ENCODE peak calls at places on chromosomes 12 and 14, in seven cellular contexts. One of them, this sample, is unnamed.

GRCh38 chr14:85296466-85297210 is 233.3 kb upstream of the FLRT2 start:
- DNase-seq in LNCaP clone FGC: no peak
- DNase-seq in HS-27A: no peak
- DNase-seq in AG08396: peak; percentile 32
- DNase-seq in hepatic stellate cell: no peak
- DNase-seq in HEK293T: no peak
- DNase-seq in neural crest cell: no peak
- DNase-seq in this sample: peak; percentile 2

GRCh38 chr12:40825156-40825555 is 132.9 kb downstream of the CNTN1 start:
- DNase-seq in LNCaP clone FGC: no peak
- DNase-seq in HS-27A: no peak
- DNase-seq in AG08396: no peak
- DNase-seq in hepatic stellate cell: no peak
- DNase-seq in HEK293T: no peak
- DNase-seq in neural crest cell: no peak
- DNase-seq in this sample: no peak

GRCh38 chr12:57902371-57903042 is 38.9 kb upstream of the ATP23 start:
- DNase-seq in LNCaP clone FGC: no peak
- DNase-seq in HS-27A: no peak
- DNase-seq in AG08396: no peak
- DNase-seq in hepatic stellate cell: no peak
- DNase-seq in HEK293T: no peak
- DNase-seq in neural crest cell: no peak
- DNase-seq in this sample: no peak

GRCh38 chr12:124523071-124523470 is 44.3 kb downstream of the NCOR2 start:
- DNase-seq in LNCaP clone FGC: no peak
- DNase-seq in HS-27A: no peak
- DNase-seq in AG08396: no peak
- DNase-seq in hepatic stellate cell: no peak
- DNase-seq in HEK293T: no peak
- DNase-seq in neural crest cell: no peak
- DNase-seq in this sample: no peak

GRCh38 chr12:19800884-19801283 is 361.6 kb downstream of the AEBP2 start:
- DNase-seq in LNCaP clone FGC: no peak
- DNase-seq in HS-27A: no peak
- DNase-seq in AG08396: no peak
- DNase-seq in hepatic stellate cell: no peak
- DNase-seq in HEK293T: no peak
- DNase-seq in neural crest cell: no peak
- DNase-seq in this sample: no peak

GRCh38 chr12:3545121-3545796 is 54.3 kb downstream of the PRMT8 start:
- DNase-seq in LNCaP clone FGC: no peak
- DNase-seq in HS-27A: no peak
- DNase-seq in AG08396: no peak
- DNase-seq in hepatic stellate cell: no peak
- DNase-seq in HEK293T: no peak
- DNase-seq in neural crest cell: no peak
- DNase-seq in this sample: no peak

GRCh38 chr14:106436310-106436905 is 910.0 kb downstream of the TMEM121 start:
- DNase-seq in LNCaP clone FGC: peak; percentile 50
- DNase-seq in HS-27A: no peak
- DNase-seq in AG08396: no peak
- DNase-seq in hepatic stellate cell: no peak
- DNase-seq in HEK293T: peak; percentile 13
- DNase-seq in neural crest cell: no peak
- DNase-seq in this sample: no peak

GRCh38 chr12:47378907-47379306 is 299.1 kb upstream of the AMIGO2 start:
- DNase-seq in LNCaP clone FGC: peak; percentile 28
- DNase-seq in HS-27A: no peak
- DNase-seq in AG08396: no peak
- DNase-seq in hepatic stellate cell: no peak
- DNase-seq in HEK293T: no peak
- DNase-seq in neural crest cell: no peak
- DNase-seq in this sample: no peak

GRCh38 chr12:11922361-11922760 is 148.4 kb upstream of the BCL2L14 start:
- DNase-seq in LNCaP clone FGC: no peak
- DNase-seq in HS-27A: no peak
- DNase-seq in AG08396: no peak
- DNase-seq in hepatic stellate cell: no peak
- DNase-seq in HEK293T: no peak
- DNase-seq in neural crest cell: no peak
- DNase-seq in this sample: no peak

GRCh38 chr12:26196424-26196722 is 1.0 kb downstream of the SSPN start:
- DNase-seq in LNCaP clone FGC: no peak
- DNase-seq in HS-27A: no peak
- DNase-seq in AG08396: no peak
- DNase-seq in hepatic stellate cell: no peak
- DNase-seq in HEK293T: no peak
- DNase-seq in neural crest cell: no peak
- DNase-seq in this sample: no peak

GRCh38 chr12:116587270-116587669 is 28.1 kb downstream of the MAP1LC3B2 start:
- DNase-seq in LNCaP clone FGC: no peak
- DNase-seq in HS-27A: no peak
- DNase-seq in AG08396: no peak
- DNase-seq in hepatic stellate cell: no peak
- DNase-seq in HEK293T: no peak
- DNase-seq in neural crest cell: no peak
- DNase-seq in this sample: no peak

GRCh38 chr14:100340454-100340813 is 17.3 kb downstream of the SLC25A47 start:
- DNase-seq in LNCaP clone FGC: no peak
- DNase-seq in HS-27A: no peak
- DNase-seq in AG08396: no peak
- DNase-seq in hepatic stellate cell: no peak
- DNase-seq in HEK293T: no peak
- DNase-seq in neural crest cell: no peak
- DNase-seq in this sample: no peak

GRCh38 chr14:60510976-60511599 is 2.1 kb downstream of the SIX6 start:
- DNase-seq in LNCaP clone FGC: no peak
- DNase-seq in HS-27A: no peak
- DNase-seq in AG08396: no peak
- DNase-seq in hepatic stellate cell: no peak
- DNase-seq in HEK293T: no peak
- DNase-seq in neural crest cell: no peak
- DNase-seq in this sample: no peak

GRCh38 chr12:95851609-95852008 is 7.1 kb upstream of the SNRPF start:
- DNase-seq in LNCaP clone FGC: no peak
- DNase-seq in HS-27A: no peak
- DNase-seq in AG08396: no peak
- DNase-seq in hepatic stellate cell: no peak
- DNase-seq in HEK293T: no peak
- DNase-seq in neural crest cell: no peak
- DNase-seq in this sample: no peak

GRCh38 chr12:55830601-55831406 is 1.4 kb upstream of the DNAJC14 start:
- DNase-seq in LNCaP clone FGC: no peak
- DNase-seq in HS-27A: no peak
- DNase-seq in AG08396: peak; percentile 70
- DNase-seq in hepatic stellate cell: peak; percentile 73
- DNase-seq in HEK293T: peak; percentile 44
- DNase-seq in neural crest cell: peak; percentile 62
- DNase-seq in this sample: peak; percentile 40

GRCh38 chr14:101755591-101756324 is 5.8 kb upstream of the PPP2R5C start:
- DNase-seq in LNCaP clone FGC: no peak
- DNase-seq in HS-27A: no peak
- DNase-seq in AG08396: no peak
- DNase-seq in hepatic stellate cell: no peak
- DNase-seq in HEK293T: no peak
- DNase-seq in neural crest cell: no peak
- DNase-seq in this sample: no peak

GRCh38 chr14:63478024-63478423 is 65.2 kb downstream of the PPP2R5E start:
- DNase-seq in LNCaP clone FGC: no peak
- DNase-seq in HS-27A: no peak
- DNase-seq in AG08396: no peak
- DNase-seq in hepatic stellate cell: no peak
- DNase-seq in HEK293T: no peak
- DNase-seq in neural crest cell: no peak
- DNase-seq in this sample: no peak

GRCh38 chr12:116346751-116347150 is 69.3 kb upstream of the MED13L start:
- DNase-seq in LNCaP clone FGC: peak; percentile 35
- DNase-seq in HS-27A: peak; percentile 35
- DNase-seq in AG08396: peak; percentile 81
- DNase-seq in hepatic stellate cell: peak; percentile 81
- DNase-seq in HEK293T: no peak
- DNase-seq in neural crest cell: no peak
- DNase-seq in this sample: no peak

GRCh38 chr12:64181504-64182291 is 40.4 kb downstream of the KICS2 start:
- DNase-seq in LNCaP clone FGC: peak; percentile 39
- DNase-seq in HS-27A: peak; percentile 97
- DNase-seq in AG08396: peak; percentile 78
- DNase-seq in hepatic stellate cell: peak; percentile 67
- DNase-seq in HEK293T: peak; percentile 57
- DNase-seq in neural crest cell: peak; percentile 8
- DNase-seq in this sample: peak; percentile 77

GRCh38 chr14:51087024-51087423 is 7.9 kb downstream of the TRIM9 start:
- DNase-seq in LNCaP clone FGC: no peak
- DNase-seq in HS-27A: no peak
- DNase-seq in AG08396: no peak
- DNase-seq in hepatic stellate cell: no peak
- DNase-seq in HEK293T: no peak
- DNase-seq in neural crest cell: no peak
- DNase-seq in this sample: no peak

GRCh38 chr12:52318241-52318990 is 2.8 kb downstream of the KRT83 start:
- DNase-seq in LNCaP clone FGC: no peak
- DNase-seq in HS-27A: no peak
- DNase-seq in AG08396: no peak
- DNase-seq in hepatic stellate cell: no peak
- DNase-seq in HEK293T: no peak
- DNase-seq in neural crest cell: no peak
- DNase-seq in this sample: no peak

GRCh38 chr14:98015921-98016320 is 1218.7 kb downstream of the VRK1 start:
- DNase-seq in LNCaP clone FGC: no peak
- DNase-seq in HS-27A: no peak
- DNase-seq in AG08396: no peak
- DNase-seq in hepatic stellate cell: no peak
- DNase-seq in HEK293T: no peak
- DNase-seq in neural crest cell: no peak
- DNase-seq in this sample: no peak

GRCh38 chr14:20460458-20461229 is 590 bp downstream of the PIP4P1 start:
- DNase-seq in LNCaP clone FGC: no peak
- DNase-seq in HS-27A: no peak
- DNase-seq in AG08396: no peak
- DNase-seq in hepatic stellate cell: no peak
- DNase-seq in HEK293T: no peak
- DNase-seq in neural crest cell: no peak
- DNase-seq in this sample: no peak

GRCh38 chr14:101400815-101401214 is 160.5 kb upstream of the DIO3 start:
- DNase-seq in LNCaP clone FGC: no peak
- DNase-seq in HS-27A: no peak
- DNase-seq in AG08396: peak; percentile 37
- DNase-seq in hepatic stellate cell: no peak
- DNase-seq in HEK293T: no peak
- DNase-seq in neural crest cell: no peak
- DNase-seq in this sample: no peak

GRCh38 chr14:105026789-105027563 is 6.1 kb upstream of the CDCA4 start:
- DNase-seq in LNCaP clone FGC: peak; percentile 89
- DNase-seq in HS-27A: no peak
- DNase-seq in AG08396: peak; percentile 67
- DNase-seq in hepatic stellate cell: no peak
- DNase-seq in HEK293T: no peak
- DNase-seq in neural crest cell: no peak
- DNase-seq in this sample: no peak

GRCh38 chr14:75229923-75230792 is 48.5 kb upstream of the FOS start:
- DNase-seq in LNCaP clone FGC: no peak
- DNase-seq in HS-27A: no peak
- DNase-seq in AG08396: peak; percentile 17
- DNase-seq in hepatic stellate cell: no peak
- DNase-seq in HEK293T: peak; percentile 31
- DNase-seq in neural crest cell: no peak
- DNase-seq in this sample: no peak

GRCh38 chr12:111574797-111575443 is 24.2 kb downstream of the ATXN2 start:
- DNase-seq in LNCaP clone FGC: no peak
- DNase-seq in HS-27A: no peak
- DNase-seq in AG08396: no peak
- DNase-seq in hepatic stellate cell: no peak
- DNase-seq in HEK293T: no peak
- DNase-seq in neural crest cell: no peak
- DNase-seq in this sample: no peak

GRCh38 chr14:49767473-49768300 is at the start of gene KLHDC2:
- DNase-seq in LNCaP clone FGC: peak; percentile 48
- DNase-seq in HS-27A: peak; percentile 47
- DNase-seq in AG08396: peak; percentile 91
- DNase-seq in hepatic stellate cell: peak; percentile 76
- DNase-seq in HEK293T: peak; percentile 79
- DNase-seq in neural crest cell: peak; percentile 79
- DNase-seq in this sample: peak; percentile 74

GRCh38 chr12:56908136-56908535 is 26.1 kb downstream of the SDR9C7 start:
- DNase-seq in LNCaP clone FGC: no peak
- DNase-seq in HS-27A: no peak
- DNase-seq in AG08396: no peak
- DNase-seq in hepatic stellate cell: no peak
- DNase-seq in HEK293T: no peak
- DNase-seq in neural crest cell: no peak
- DNase-seq in this sample: no peak

GRCh38 chr12:122975790-122976647 is 975 bp downstream of the OGFOD2 start:
- DNase-seq in LNCaP clone FGC: no peak
- DNase-seq in HS-27A: no peak
- DNase-seq in AG08396: no peak
- DNase-seq in hepatic stellate cell: no peak
- DNase-seq in HEK293T: no peak
- DNase-seq in neural crest cell: no peak
- DNase-seq in this sample: no peak

GRCh38 chr14:19917955-19918518 is 2.4 kb upstream of the OR4K5 start:
- DNase-seq in LNCaP clone FGC: peak; percentile 28
- DNase-seq in HS-27A: peak; percentile 66
- DNase-seq in AG08396: no peak
- DNase-seq in hepatic stellate cell: no peak
- DNase-seq in HEK293T: no peak
- DNase-seq in neural crest cell: no peak
- DNase-seq in this sample: no peak

GRCh38 chr12:100279159-100279558 is 12.2 kb downstream of the SCYL2 start:
- DNase-seq in LNCaP clone FGC: no peak
- DNase-seq in HS-27A: no peak
- DNase-seq in AG08396: no peak
- DNase-seq in hepatic stellate cell: no peak
- DNase-seq in HEK293T: no peak
- DNase-seq in neural crest cell: no peak
- DNase-seq in this sample: no peak

GRCh38 chr14:36721877-36722276 is 60.2 kb downstream of the PAX9 start:
- DNase-seq in LNCaP clone FGC: no peak
- DNase-seq in HS-27A: no peak
- DNase-seq in AG08396: no peak
- DNase-seq in hepatic stellate cell: no peak
- DNase-seq in HEK293T: no peak
- DNase-seq in neural crest cell: no peak
- DNase-seq in this sample: no peak

GRCh38 chr14:95286649-95287048 is 33.1 kb downstream of the CLMN start:
- DNase-seq in LNCaP clone FGC: no peak
- DNase-seq in HS-27A: no peak
- DNase-seq in AG08396: no peak
- DNase-seq in hepatic stellate cell: no peak
- DNase-seq in HEK293T: no peak
- DNase-seq in neural crest cell: no peak
- DNase-seq in this sample: no peak

GRCh38 chr12:25645421-25645820 is 92.3 kb upstream of the LMNTD1 start:
- DNase-seq in LNCaP clone FGC: no peak
- DNase-seq in HS-27A: no peak
- DNase-seq in AG08396: no peak
- DNase-seq in hepatic stellate cell: no peak
- DNase-seq in HEK293T: no peak
- DNase-seq in neural crest cell: no peak
- DNase-seq in this sample: no peak